ENCODE peak calls at places on chromosomes 12 and 14, in five cellular contexts. X, R, C, L and F are unnamed samples.

GRCh38 chr14:88551936-88552565 is 2.8 kb downstream of the PTPN21 start:
- DNase-seq in X (peak), R (no peak), C (no peak), L (no peak), F (no peak)

GRCh38 chr12:20695232-20695631 is at the start of gene SLCO1C1:
- DNase-seq in X (no peak), R (no peak), C (no peak), L (no peak), F (no peak)

GRCh38 chr14:50215416-50215815 is 16.0 kb downstream of the SOS2 start:
- DNase-seq in X (no peak), R (no peak), C (no peak), L (no peak), F (no peak)

GRCh38 chr14:53608369-53608768 is 348.3 kb downstream of the BMP4 start:
- DNase-seq in X (peak), R (no peak), C (no peak), L (peak), F (no peak)

GRCh38 chr14:23028800-23029199 is 5.9 kb downstream of the PSMB5 start:
- DNase-seq in X (peak), R (no peak), C (no peak), L (no peak), F (no peak)

GRCh38 chr12:63802012-63802608 is 22.4 kb downstream of the RXYLT1 start:
- DNase-seq in X (peak), R (no peak), C (no peak), L (no peak), F (no peak)

GRCh38 chr12:22625671-22626251 is 790 bp downstream of the ETNK1 start:
- DNase-seq in X (peak), R (no peak), C (no peak), L (peak), F (no peak)

GRCh38 chr12:15863984-15864383 is 18.2 kb upstream of the STRAP start:
- DNase-seq in X (no peak), R (no peak), C (no peak), L (no peak), F (no peak)

GRCh38 chr12:111643428-111643826 is 42.3 kb downstream of the BRAP start:
- DNase-seq in X (peak), R (no peak), C (no peak), L (peak), F (no peak)

GRCh38 chr14:104399432-104400155 is 180.0 kb upstream of the C14orf180 start:
- DNase-seq in X (no peak), R (no peak), C (peak), L (no peak), F (no peak)

GRCh38 chr14:51004352-51004800 is 60.1 kb upstream of the PYGL start:
- DNase-seq in X (no peak), R (no peak), C (no peak), L (no peak), F (no peak)

GRCh38 chr12:100185361-100185894 is 15.2 kb upstream of the ACTR6 start:
- DNase-seq in X (no peak), R (no peak), C (peak), L (no peak), F (peak)

GRCh38 chr14:69860221-69860620 is 19.0 kb upstream of the SMOC1 start:
- DNase-seq in X (no peak), R (no peak), C (no peak), L (no peak), F (no peak)

GRCh38 chr12:53726946-53727309 is 324 bp downstream of the CALCOCO1 start:
- DNase-seq in X (peak), R (no peak), C (no peak), L (peak), F (no peak)

GRCh38 chr12:5073838-5074237 is 30.2 kb downstream of the KCNA5 start:
- DNase-seq in X (peak), R (no peak), C (no peak), L (no peak), F (no peak)
- TF ChIP-seq CTCF in X (peak), R (no peak), C (no peak), L (no peak), F (peak)

DNA sequence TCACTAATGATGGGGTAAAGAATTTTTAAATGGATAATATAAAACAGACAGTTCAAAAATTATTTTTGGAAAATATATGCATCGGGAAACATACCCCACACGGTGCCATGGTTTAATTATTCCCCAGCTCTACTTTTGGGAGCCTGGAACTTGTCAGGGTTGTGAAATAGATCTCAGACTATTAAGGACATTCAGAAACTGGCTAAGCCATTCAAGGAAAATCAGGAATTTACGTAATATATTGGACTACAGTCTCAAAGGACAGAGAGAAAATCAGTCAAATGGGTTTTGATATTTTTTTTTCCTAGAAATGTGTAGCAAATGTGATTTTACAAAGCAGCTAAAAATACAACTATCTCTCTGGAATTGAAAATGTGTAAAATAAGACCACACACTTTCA is 57.6 kb upstream of the MON2 start:
- DNase-seq in X (no peak), R (no peak), C (no peak), L (no peak), F (no peak)
- TF ChIP-seq CTCF in X (no peak), R (no peak), C (no peak), L (no peak), F (no peak)

GRCh38 chr14:59882957-59883356 is 12.4 kb upstream of the RTN1 start:
- DNase-seq in X (no peak), R (no peak), C (no peak), L (no peak), F (no peak)
- TF ChIP-seq CTCF in X (peak), R (no peak), C (no peak), L (no peak), F (peak)

DNA sequence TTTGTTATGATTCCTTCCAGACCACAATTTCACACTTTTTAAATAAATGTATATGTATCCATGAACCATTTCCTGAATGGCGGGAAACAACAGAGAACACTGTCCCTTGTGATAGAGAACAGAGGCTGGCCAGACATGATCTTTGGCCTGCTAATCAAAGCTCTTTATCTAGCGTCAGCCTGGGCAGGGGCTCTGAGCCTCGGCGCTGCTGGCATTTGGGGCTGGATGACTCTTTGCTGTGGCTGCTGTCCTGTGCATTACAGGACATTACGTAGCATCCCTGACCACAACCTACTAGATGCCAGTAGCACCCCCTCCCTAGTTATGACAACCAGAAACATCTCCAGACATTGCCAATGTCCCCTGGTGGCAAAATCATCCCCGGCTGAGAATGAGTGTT is 77.7 kb downstream of the DNAH10 start:
- DNase-seq in X (no peak), R (no peak), C (no peak), L (no peak), F (no peak)
- TF ChIP-seq CTCF in X (no peak), R (no peak), C (no peak), L (no peak), F (no peak)

GRCh38 chr12:49687941-49688340 is 19.3 kb downstream of the FMNL3 start:
- DNase-seq in X (no peak), R (no peak), C (no peak), L (no peak), F (no peak)
- TF ChIP-seq CTCF in X (no peak), R (no peak), C (no peak), L (no peak), F (no peak)